ENCODE peak calls at places on chromosomes 7 and 10, in five cellular contexts. One of them, this sample, is unnamed.

GRCh38 chr7:155883491-155884224 is 71.4 kb upstream of the SHH start:
- DNase-seq in GM12878: no peak
- DNase-seq in HepG2: no peak
- DNase-seq in K562: no peak
- DNase-seq in H1: no peak
- DNase-seq in this sample: no peak

GRCh38 chr10:73968101-73968515 is 29.8 kb upstream of the VCL start:
- DNase-seq in GM12878: no peak
- DNase-seq in HepG2: no peak
- DNase-seq in K562: no peak
- DNase-seq in H1: no peak
- DNase-seq in this sample: peak; percentile 66

GRCh38 chr7:70082026-70082655 is 483.9 kb downstream of the AUTS2 start:
- DNase-seq in GM12878: no peak
- DNase-seq in HepG2: no peak
- DNase-seq in K562: no peak
- DNase-seq in H1: no peak
- DNase-seq in this sample: no peak

GRCh38 chr7:39133088-39133487 is 155.4 kb downstream of the POU6F2 start:
- DNase-seq in GM12878: no peak
- DNase-seq in HepG2: no peak
- DNase-seq in K562: no peak
- DNase-seq in H1: no peak
- DNase-seq in this sample: no peak

GRCh38 chr7:26667514-26668133 is 196.8 kb downstream of the SKAP2 start:
- DNase-seq in GM12878: peak; percentile 36
- DNase-seq in HepG2: peak; percentile 94
- DNase-seq in K562: peak; percentile 55
- DNase-seq in H1: peak; percentile 81
- DNase-seq in this sample: peak; percentile 97

GRCh38 chr10:80204193-80204714 is 1.1 kb downstream of the ANXA11 start:
- DNase-seq in GM12878: no peak
- DNase-seq in HepG2: peak; percentile 16
- DNase-seq in K562: no peak
- DNase-seq in H1: no peak
- DNase-seq in this sample: peak; percentile 74

GRCh38 chr7:73681031-73681430 is 2.2 kb downstream of the DNAJC30 start:
- DNase-seq in GM12878: no peak
- DNase-seq in HepG2: no peak
- DNase-seq in K562: no peak
- DNase-seq in H1: no peak
- DNase-seq in this sample: no peak

GRCh38 chr7:73652541-73652949 is 15.1 kb upstream of the VPS37D start:
- DNase-seq in GM12878: no peak
- DNase-seq in HepG2: no peak
- DNase-seq in K562: no peak
- DNase-seq in H1: no peak
- DNase-seq in this sample: no peak

GRCh38 chr10:8392216-8392615 is 337.7 kb downstream of the GATA3 start:
- DNase-seq in GM12878: no peak
- DNase-seq in HepG2: no peak
- DNase-seq in K562: no peak
- DNase-seq in H1: no peak
- DNase-seq in this sample: no peak

GRCh38 chr10:102491136-102491535 is 11.4 kb downstream of the ACTR1A start:
- DNase-seq in GM12878: no peak
- DNase-seq in HepG2: no peak
- DNase-seq in K562: no peak
- DNase-seq in H1: no peak
- DNase-seq in this sample: no peak

GRCh38 chr10:43134126-43134905 is 3.9 kb upstream of the CSGALNACT2 start:
- DNase-seq in GM12878: no peak
- DNase-seq in HepG2: no peak
- DNase-seq in K562: no peak
- DNase-seq in H1: no peak
- DNase-seq in this sample: no peak

GRCh38 chr10:43136995-43137700 is 1.1 kb upstream of the CSGALNACT2 start:
- DNase-seq in GM12878: no peak
- DNase-seq in HepG2: no peak
- DNase-seq in K562: no peak
- DNase-seq in H1: no peak
- DNase-seq in this sample: no peak

GRCh38 chr10:43136432-43136831 is 1.8 kb upstream of the CSGALNACT2 start:
- DNase-seq in GM12878: no peak
- DNase-seq in HepG2: no peak
- DNase-seq in K562: no peak
- DNase-seq in H1: no peak
- DNase-seq in this sample: no peak

GRCh38 chr10:43135064-43135463 is 3.2 kb upstream of the CSGALNACT2 start:
- DNase-seq in GM12878: no peak
- DNase-seq in HepG2: no peak
- DNase-seq in K562: no peak
- DNase-seq in H1: no peak
- DNase-seq in this sample: no peak

DNA sequence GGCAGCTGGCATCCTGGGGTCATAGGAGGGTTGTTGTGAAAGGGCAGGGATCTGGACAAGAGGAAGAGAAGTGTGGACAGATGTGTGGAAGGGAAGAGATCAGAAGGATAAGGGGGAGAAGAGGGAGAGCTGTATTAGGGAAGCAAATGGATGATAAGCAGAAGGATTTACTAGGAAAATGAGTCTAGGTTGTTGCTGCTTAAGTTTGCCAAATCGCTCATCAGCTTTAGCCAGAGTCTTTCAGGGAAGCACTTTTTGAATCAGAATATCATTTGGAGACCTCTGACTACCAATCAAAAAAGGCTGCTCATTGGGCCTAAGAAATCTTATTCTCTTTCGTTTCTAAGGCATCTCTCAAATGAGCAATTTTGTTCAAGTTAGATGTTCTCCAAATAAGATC is 2.6 kb upstream of the CSGALNACT2 start:
- DNase-seq in GM12878: no peak
- DNase-seq in HepG2: no peak
- DNase-seq in K562: no peak
- DNase-seq in H1: no peak
- DNase-seq in this sample: no peak
- H3K27ac ChIP-seq in GM12878: no peak overlapping the region
- H3K27ac ChIP-seq in HepG2: no peak overlapping the region
- H3K27ac ChIP-seq in K562: no peak overlapping the region
- H3K27ac ChIP-seq in H1: no peak overlapping the region
- H3K27ac ChIP-seq in this sample: no peak overlapping the region

GRCh38 chr7:137329411-137329810 is 14.1 kb downstream of the PTN start:
- DNase-seq in GM12878: no peak
- DNase-seq in HepG2: no peak
- DNase-seq in K562: no peak
- DNase-seq in H1: no peak
- DNase-seq in this sample: no peak
- H3K27me3 ChIP-seq in GM12878: no peaks in the 10 kb centered on the region
- H3K27me3 ChIP-seq in HepG2: no peaks in the 10 kb centered on the region
- H3K27me3 ChIP-seq in K562: no peaks in the 10 kb centered on the region
- H3K27me3 ChIP-seq in H1: no peaks in the 10 kb centered on the region
- H3K27me3 ChIP-seq in this sample: no peaks in the 10 kb centered on the region

GRCh38 chr10:120738658-120739057 is 112.5 kb upstream of the WDR11 start:
- DNase-seq in GM12878: no peak
- DNase-seq in HepG2: no peak
- DNase-seq in K562: no peak
- DNase-seq in H1: no peak
- DNase-seq in this sample: no peak
- TF ChIP-seq CREB1 in GM12878: no peak
- TF ChIP-seq CREB1 in HepG2: no peak
- TF ChIP-seq CREB1 in K562: no peak
- TF ChIP-seq CREB1 in H1: no peak
- TF ChIP-seq CREB1 in this sample: no peak

GRCh38 chr10:119243967-119244366 is 36.6 kb downstream of the GRK5 start:
- DNase-seq in GM12878: no peak
- DNase-seq in HepG2: no peak
- DNase-seq in K562: no peak
- DNase-seq in H1: no peak
- DNase-seq in this sample: no peak
- H3K27ac ChIP-seq in GM12878: no peak overlapping the region
- H3K27ac ChIP-seq in HepG2: peak overlapping the region; percentile 26
- H3K27ac ChIP-seq in K562: no peak overlapping the region
- H3K27ac ChIP-seq in H1: no peak overlapping the region
- H3K27ac ChIP-seq in this sample: no peak overlapping the region

GRCh38 chr10:75400769-75401568 is 595 bp downstream of the ZNF503 start:
- DNase-seq in GM12878: no peak
- DNase-seq in HepG2: no peak
- DNase-seq in K562: no peak
- DNase-seq in H1: no peak
- DNase-seq in this sample: peak; percentile 64
- H3K27me3 ChIP-seq in GM12878: peaks cover 10% of the 10 kb centered on the region
- H3K27me3 ChIP-seq in HepG2: no peaks in the 10 kb centered on the region
- H3K27me3 ChIP-seq in K562: peaks cover 81% of the 10 kb centered on the region
- H3K27me3 ChIP-seq in H1: peaks cover 80% of the 10 kb centered on the region
- H3K27me3 ChIP-seq in this sample: peaks cover 98% of the 10 kb centered on the region

DNA sequence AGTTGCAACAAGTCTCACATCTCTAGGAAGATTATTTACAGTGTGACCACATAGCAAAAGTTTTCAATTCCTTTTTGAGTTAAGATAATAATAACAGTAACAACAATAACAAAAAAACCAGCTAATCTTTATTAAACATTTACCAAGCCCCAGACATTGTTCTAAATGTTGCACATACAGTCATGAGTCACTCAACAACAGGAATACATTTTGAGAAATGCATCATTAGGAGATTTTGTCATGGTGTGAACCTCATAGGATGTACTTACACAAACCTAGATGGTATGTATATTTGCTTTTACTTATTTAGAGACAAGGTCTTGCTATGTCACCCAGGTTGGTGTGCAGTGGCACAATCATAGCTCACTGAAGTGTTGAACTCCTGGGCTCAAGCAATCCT is 52.0 kb downstream of the SPAM1 start:
- DNase-seq in GM12878: no peak
- DNase-seq in HepG2: no peak
- DNase-seq in K562: no peak
- DNase-seq in H1: no peak
- DNase-seq in this sample: no peak
- TF ChIP-seq CREB1 in GM12878: no peak
- TF ChIP-seq CREB1 in HepG2: no peak
- TF ChIP-seq CREB1 in K562: no peak
- TF ChIP-seq CREB1 in H1: no peak
- TF ChIP-seq CREB1 in this sample: no peak

GRCh38 chr10:100806356-100806645 is 60.9 kb downstream of the PAX2 start:
- DNase-seq in GM12878: no peak
- DNase-seq in HepG2: no peak
- DNase-seq in K562: no peak
- DNase-seq in H1: no peak
- DNase-seq in this sample: no peak
- H3K27ac ChIP-seq in GM12878: no peak overlapping the region
- H3K27ac ChIP-seq in HepG2: no peak overlapping the region
- H3K27ac ChIP-seq in K562: no peak overlapping the region
- H3K27ac ChIP-seq in H1: no peak overlapping the region
- H3K27ac ChIP-seq in this sample: no peak overlapping the region

DNA sequence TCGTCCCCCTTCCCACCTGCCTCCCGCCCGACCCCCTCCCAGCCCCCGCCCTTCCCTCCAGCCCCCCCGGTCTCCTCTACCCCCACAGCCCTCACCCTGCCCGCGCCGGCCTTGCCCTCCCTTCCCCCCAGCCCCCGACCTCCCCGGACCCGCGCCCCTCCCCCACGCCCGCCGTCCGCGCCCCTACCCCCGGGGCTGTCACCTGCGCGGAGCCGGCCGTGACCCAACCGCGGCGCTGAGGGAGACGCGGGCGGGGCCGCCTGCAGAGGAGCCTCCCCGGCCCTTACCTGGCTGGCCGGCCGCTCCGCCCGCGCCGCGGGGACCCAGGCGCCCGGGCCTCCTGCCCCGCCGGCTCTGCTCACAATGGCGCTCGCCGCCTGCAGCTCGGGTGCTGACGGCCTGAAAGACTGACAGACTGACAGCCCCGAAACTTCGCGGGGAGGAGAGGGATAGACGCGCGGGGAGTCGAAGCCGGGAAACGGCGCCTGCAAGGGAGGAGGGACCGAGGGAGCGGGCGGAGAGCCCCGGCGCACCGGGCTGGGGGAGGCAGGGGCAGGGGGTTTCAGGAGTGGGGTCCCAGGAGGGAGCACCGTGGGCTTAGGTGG is 465 bp downstream of the ZNF467 start:
- DNase-seq in GM12878: no peak
- DNase-seq in HepG2: no peak
- DNase-seq in K562: peak; percentile 49
- DNase-seq in H1: no peak
- DNase-seq in this sample: peak; percentile 48
- H3K27me3 ChIP-seq in GM12878: no peaks in the 10 kb centered on the region
- H3K27me3 ChIP-seq in HepG2: peaks cover 19% of the 10 kb centered on the region
- H3K27me3 ChIP-seq in K562: peaks cover 1% of the 10 kb centered on the region
- H3K27me3 ChIP-seq in H1: peaks cover 56% of the 10 kb centered on the region
- H3K27me3 ChIP-seq in this sample: peaks cover 75% of the 10 kb centered on the region

GRCh38 chr7:40805361-40805760 is 670.6 kb downstream of the SUGCT start:
- DNase-seq in GM12878: no peak
- DNase-seq in HepG2: no peak
- DNase-seq in K562: no peak
- DNase-seq in H1: no peak
- DNase-seq in this sample: no peak

GRCh38 chr7:40808409-40808942 is 673.7 kb downstream of the SUGCT start:
- DNase-seq in GM12878: no peak
- DNase-seq in HepG2: no peak
- DNase-seq in K562: no peak
- DNase-seq in H1: no peak
- DNase-seq in this sample: no peak

GRCh38 chr7:40815022-40815421 is 680.2 kb downstream of the SUGCT start:
- DNase-seq in GM12878: no peak
- DNase-seq in HepG2: no peak
- DNase-seq in K562: no peak
- DNase-seq in H1: no peak
- DNase-seq in this sample: no peak

GRCh38 chr7:40811666-40812065 is 676.9 kb downstream of the SUGCT start:
- DNase-seq in GM12878: no peak
- DNase-seq in HepG2: no peak
- DNase-seq in K562: no peak
- DNase-seq in H1: no peak
- DNase-seq in this sample: no peak

GRCh38 chr7:40810274-40810673 is 675.5 kb downstream of the SUGCT start:
- DNase-seq in GM12878: no peak
- DNase-seq in HepG2: no peak
- DNase-seq in K562: no peak
- DNase-seq in H1: no peak
- DNase-seq in this sample: no peak
- TF ChIP-seq CREB1 in GM12878: no peak
- TF ChIP-seq CREB1 in HepG2: no peak
- TF ChIP-seq CREB1 in K562: no peak
- TF ChIP-seq CREB1 in H1: no peak
- TF ChIP-seq CREB1 in this sample: no peak

DNA sequence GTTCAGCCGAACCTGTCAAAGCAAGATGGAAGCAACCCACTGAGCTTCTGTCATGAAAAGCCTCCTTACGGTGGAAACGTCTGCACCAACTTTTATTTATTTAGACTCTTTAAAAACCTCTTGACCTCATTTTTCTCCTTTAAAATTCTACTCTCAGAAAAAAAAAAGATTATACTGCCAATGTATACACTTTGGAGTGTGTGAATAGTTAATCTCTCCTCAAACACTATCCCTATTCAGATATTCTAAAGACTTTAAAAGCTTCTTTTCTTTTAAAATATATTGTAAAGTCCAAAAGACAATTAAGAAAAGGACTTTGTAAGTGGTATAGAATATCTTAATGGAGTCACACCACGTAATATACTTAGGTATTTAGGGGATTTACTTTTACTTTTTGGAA is 335.2 kb upstream of the SEMA3D start:
- DNase-seq in GM12878: no peak
- DNase-seq in HepG2: no peak
- DNase-seq in K562: no peak
- DNase-seq in H1: no peak
- DNase-seq in this sample: no peak
- H3K27ac ChIP-seq in GM12878: no peak overlapping the region
- H3K27ac ChIP-seq in HepG2: no peak overlapping the region
- H3K27ac ChIP-seq in K562: no peak overlapping the region
- H3K27ac ChIP-seq in H1: no peak overlapping the region
- H3K27ac ChIP-seq in this sample: no peak overlapping the region